ENCODE peak calls at places on chromosomes 5 and 9, in four cellular contexts. D is A549, C is WTC11, Q is K562. B is an unnamed sample.
A peak's percentile ranks its signal among the peaks of the same experiment; 100 is the strongest.

GRCh38 chr5:39648539-39649200 is 223.9 kb upstream of the DAB2 start:
- DNase-seq in D (peak; percentile 46), C (no peak), Q (no peak), B (no peak)

GRCh38 chr5:139760066-139761056 is 35.2 kb upstream of the PSD2 start:
- DNase-seq in D (no peak), C (no peak), Q (no peak), B (no peak)

GRCh38 chr5:151899400-151899799 is 25.3 kb downstream of the GLRA1 start:
- DNase-seq in D (no peak), C (no peak), Q (no peak), B (no peak)

GRCh38 chr9:114450833-114451706 is 54.2 kb downstream of the WHRN start:
- DNase-seq in D (no peak), C (no peak), Q (no peak), B (no peak)

GRCh38 chr5:137622850-137623249 is 113.0 kb downstream of the KLHL3 start:
- DNase-seq in D (no peak), C (no peak), Q (no peak), B (peak; percentile 64)

GRCh38 chr5:43039468-43040286 is 442 bp downstream of the ANXA2R start:
- DNase-seq in D (peak; percentile 58), C (peak; percentile 53), Q (peak; percentile 30), B (peak; percentile 50)

GRCh38 chr9:135552021-135552697 is 6.2 kb downstream of the OBP2A start:
- DNase-seq in D (no peak), C (no peak), Q (no peak), B (no peak)

GRCh38 chr5:74641014-74641777 is 668 bp upstream of the ENC1 start:
- DNase-seq in D (peak; percentile 66), C (peak; percentile 71), Q (peak; percentile 51), B (peak; percentile 84)

GRCh38 chr5:56815657-56816545 is 552 bp downstream of the MAP3K1 start:
- DNase-seq in D (peak; percentile 55), C (peak; percentile 35), Q (peak; percentile 33), B (no peak)

GRCh38 chr9:84379740-84380139 is 39.2 kb upstream of the SLC28A3 start:
- DNase-seq in D (no peak), C (no peak), Q (no peak), B (no peak)

GRCh38 chr5:149422429-149423286 is 43.6 kb upstream of the IL17B start:
- DNase-seq in D (no peak), C (peak; percentile 49), Q (peak; percentile 31), B (peak; percentile 74)

GRCh38 chr9:137030528-137030927 is 1.4 kb downstream of the FUT7 start:
- DNase-seq in D (no peak), C (no peak), Q (no peak), B (no peak)

GRCh38 chr9:38250279-38251035 is 142.0 kb upstream of the ALDH1B1 start:
- DNase-seq in D (no peak), C (no peak), Q (no peak), B (no peak)

GRCh38 chr5:179240561-179240960 is 104.7 kb downstream of the ADAMTS2 start:
- DNase-seq in D (no peak), C (peak; percentile 1), Q (no peak), B (no peak)

GRCh38 chr5:58703925-58704324 is 121.0 kb downstream of the RAB3C start:
- DNase-seq in D (no peak), C (no peak), Q (no peak), B (no peak)

GRCh38 chr9:21696411-21696865 is 106.0 kb upstream of the MTAP start:
- DNase-seq in D (peak; percentile 48), C (peak; percentile 78), Q (no peak), B (peak; percentile 5)

GRCh38 chr5:116442095-116442534 is 132.5 kb downstream of the SEMA6A start:
- DNase-seq in D (no peak), C (no peak), Q (no peak), B (no peak)

GRCh38 chr9:14006586-14007198 is 307.2 kb downstream of the NFIB start:
- DNase-seq in D (no peak), C (no peak), Q (no peak), B (no peak)

GRCh38 chr5:145847499-145848497 is 12.7 kb upstream of the PRELID2 start:
- DNase-seq in D (peak; percentile 16), C (no peak), Q (peak; percentile 35), B (no peak)

GRCh38 chr9:19769213-19769612 is 19.6 kb downstream of the SLC24A2 start:
- DNase-seq in D (no peak), C (no peak), Q (no peak), B (no peak)

GRCh38 chr5:140249536-140249935 is 53.4 kb downstream of the PFDN1 start:
- DNase-seq in D (no peak), C (no peak), Q (no peak), B (no peak)

GRCh38 chr5:91840412-91840811 is 457.3 kb upstream of the ARRDC3 start:
- DNase-seq in D (no peak), C (no peak), Q (no peak), B (no peak)

GRCh38 chr9:12718482-12719026 is 25.4 kb downstream of the TYRP1 start:
- DNase-seq in D (no peak), C (peak; percentile 51), Q (no peak), B (no peak)

GRCh38 chr5:14204011-14204670 is 61.0 kb downstream of the TRIO start:
- DNase-seq in D (no peak), C (no peak), Q (no peak), B (no peak)

GRCh38 chr5:71836547-71837112 is 117.6 kb downstream of the CARTPT start:
- DNase-seq in D (no peak), C (no peak), Q (no peak), B (no peak)

GRCh38 chr9:122463828-122464632 is 13.7 kb downstream of the OR1J1 start:
- DNase-seq in D (no peak), C (peak; percentile 64), Q (peak; percentile 39), B (peak; percentile 69)

DNA sequence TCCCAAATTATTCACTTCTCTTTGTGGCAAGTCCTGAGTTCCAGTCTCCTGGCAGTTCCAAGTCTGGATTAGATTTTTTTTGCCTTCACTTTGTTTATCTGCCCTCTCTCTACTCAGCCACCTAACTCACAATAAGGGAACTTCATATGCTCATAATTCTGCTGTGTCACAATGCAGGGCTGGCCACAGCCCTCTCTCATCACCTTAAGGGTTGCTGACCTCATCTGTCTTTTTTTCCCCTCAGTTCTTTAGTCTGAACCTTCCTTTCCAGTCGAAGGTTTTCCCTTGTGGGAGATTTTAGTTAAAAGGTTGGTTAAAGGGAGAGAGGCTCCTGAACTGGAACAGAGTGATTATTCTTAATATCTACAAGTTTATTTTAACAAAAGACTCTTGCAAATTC is 4.1 kb downstream of the BAG1 start:
- DNase-seq in D (no peak), C (no peak), Q (no peak), B (no peak)
- TF ChIP-seq NR3C1 in D (no peak), C (no peak), Q (no peak), B (no peak)

GRCh38 chr5:180336234-180337020 is 16.7 kb downstream of the GFPT2 start:
- DNase-seq in D (no peak), C (no peak), Q (no peak), B (no peak)

GRCh38 chr5:180333661-180334060 is 19.5 kb downstream of the GFPT2 start:
- DNase-seq in D (peak; percentile 85), C (no peak), Q (no peak), B (no peak)

GRCh38 chr5:180335614-180336233 is 17.4 kb downstream of the GFPT2 start:
- DNase-seq in D (no peak), C (no peak), Q (no peak), B (no peak)

GRCh38 chr5:180334176-180334575 is 19.0 kb downstream of the GFPT2 start:
- DNase-seq in D (no peak), C (no peak), Q (no peak), B (no peak)

GRCh38 chr5:180334751-180335613 is 18.2 kb downstream of the GFPT2 start:
- DNase-seq in D (no peak), C (no peak), Q (no peak), B (no peak)
- TF ChIP-seq NR3C1 in D (no peak), C (no peak), Q (no peak), B (no peak)

DNA sequence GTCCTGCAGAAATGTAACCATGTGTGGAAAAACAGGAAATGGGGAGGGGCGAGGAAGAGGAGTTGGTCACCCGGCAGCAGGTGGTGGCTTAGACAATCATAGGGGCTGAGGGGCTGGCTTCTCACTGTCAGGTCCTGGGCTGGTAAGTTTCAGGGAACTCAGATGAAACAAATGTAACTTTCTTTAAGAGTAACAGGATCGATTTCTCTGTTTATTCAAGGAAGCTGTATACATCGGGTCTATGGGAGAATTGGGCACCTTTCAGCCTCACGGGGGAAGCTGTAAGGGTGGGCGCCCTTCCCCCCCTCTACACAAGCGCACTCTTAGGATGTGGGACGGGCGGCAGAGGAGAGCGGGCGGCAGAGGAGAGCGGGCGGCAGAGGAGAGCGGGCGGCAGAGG is 104.3 kb upstream of the SIMC1 start:
- DNase-seq in D (no peak), C (no peak), Q (no peak), B (no peak)
- TF ChIP-seq NR3C1 in D (no peak), C (no peak), Q (no peak), B (no peak)

GRCh38 chr5:64939772-64940510 is 171.2 kb downstream of the CWC27 start:
- DNase-seq in D (no peak), C (peak; percentile 41), Q (no peak), B (peak; percentile 79)
- TF ChIP-seq NR3C1 in D (no peak), C (no peak), Q (no peak), B (no peak)

GRCh38 chr5:54785729-54786548 is 199.5 kb downstream of the ESM1 start:
- DNase-seq in D (no peak), C (no peak), Q (peak; percentile 65), B (no peak)
- TF ChIP-seq NR3C1 in D (no peak), C (no peak), Q (no peak), B (no peak)

DNA sequence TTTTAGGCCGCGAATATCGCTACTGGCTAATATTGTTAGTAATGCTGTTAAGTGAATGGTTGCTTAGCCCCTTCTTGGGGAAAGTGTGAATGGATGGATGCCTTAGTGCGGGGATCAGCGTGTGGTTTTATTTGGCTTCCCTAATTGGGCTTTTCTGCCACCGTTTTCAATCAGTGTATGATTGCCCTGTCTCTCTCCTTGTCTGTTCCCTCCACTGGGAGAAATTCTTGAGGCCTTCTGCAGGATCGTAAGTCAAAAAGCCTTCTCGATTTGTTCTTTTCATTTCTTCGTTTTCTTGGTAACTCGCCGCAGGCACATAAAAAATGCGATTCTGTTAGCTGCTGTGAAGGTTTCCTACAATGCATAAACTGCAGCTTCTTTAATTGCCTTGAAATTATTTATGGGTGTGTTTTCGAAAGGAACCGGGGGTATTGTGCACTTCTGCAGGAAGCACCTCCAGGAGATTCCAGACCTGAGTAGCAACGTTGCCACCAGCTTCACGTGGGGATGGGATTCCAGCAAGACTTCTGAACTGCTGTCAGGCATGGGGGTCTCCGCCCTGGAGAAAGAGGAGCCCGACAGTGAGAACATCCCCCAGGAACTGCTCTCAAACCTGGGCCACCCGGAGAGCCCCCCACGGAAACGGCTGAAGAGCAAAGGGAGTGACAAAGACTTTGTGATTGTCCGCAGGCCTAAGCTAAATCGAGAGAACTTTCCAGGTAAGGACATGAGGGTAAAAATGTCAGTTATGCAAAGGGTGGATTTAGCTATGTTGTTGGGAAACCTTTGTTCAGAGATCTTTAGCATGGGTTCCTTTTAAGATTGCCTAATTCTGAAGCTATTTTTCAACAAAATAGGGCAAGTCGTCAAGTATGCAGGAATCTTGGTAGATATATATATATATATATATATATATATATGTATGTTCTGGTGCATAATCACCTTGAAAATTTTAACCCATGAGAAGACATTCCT is 700 bp downstream of the SKP2 start:
- DNase-seq in D (peak; percentile 21), C (no peak), Q (no peak), B (no peak)
- TF ChIP-seq NR3C1 in D (no peak), C (no peak), Q (no peak), B (no peak)

GRCh38 chr9:130563797-130564196 is 15.6 kb upstream of the FUBP3 start:
- DNase-seq in D (no peak), C (no peak), Q (no peak), B (no peak)
- TF ChIP-seq NR3C1 in D (no peak), C (no peak), Q (no peak), B (no peak)

GRCh38 chr9:132743886-132744544 is 73.8 kb downstream of the GTF3C4 start:
- DNase-seq in D (no peak), C (no peak), Q (no peak), B (no peak)
- TF ChIP-seq NR3C1 in D (no peak), C (no peak), Q (no peak), B (no peak)